ENCODE peak calls at places on chromosomes 4 and X, in four cellular contexts. E is testis, R is breast epithelium, Z is K562. K is an unnamed sample.
A peak's percentile ranks its signal among the peaks of the same experiment; 100 is the strongest.

GRCh38 chr4:72313121-72313520 is 255.9 kb downstream of the ADAMTS3 start:
- DNase-seq in E (no peak), R (peak; percentile 23), Z (no peak), K (no peak)

GRCh38 chr4:111406036-111406435 is 739.2 kb upstream of the FAM241A start:
- DNase-seq in E (no peak), R (no peak), Z (no peak), K (no peak)

GRCh38 chr4:172485007-172485406 is 671.8 kb downstream of the GALNTL6 start:
- DNase-seq in E (no peak), R (no peak), Z (no peak), K (no peak)

GRCh38 chr4:74428278-74428677 is 16.7 kb upstream of the AREG start:
- DNase-seq in E (no peak), R (no peak), Z (no peak), K (no peak)

GRCh38 chrX:22855693-22856092 is 144.1 kb upstream of the DDX53 start:
- DNase-seq in E (no peak), R (no peak), Z (no peak), K (no peak)

GRCh38 chr4:7539659-7540058 is 104.9 kb upstream of the PSAPL1 start:
- DNase-seq in E (peak; percentile 87), R (no peak), Z (peak; percentile 80), K (no peak)

GRCh38 chr4:115315182-115315581 is 201.8 kb upstream of the NDST4 start:
- DNase-seq in E (no peak), R (no peak), Z (no peak), K (no peak)

GRCh38 chr4:120209706-120210105 is 143.1 kb upstream of the MAD2L1 start:
- DNase-seq in E (no peak), R (no peak), Z (no peak), K (no peak)

GRCh38 chr4:86160423-86160822 is 199.4 kb downstream of the MAPK10 start:
- DNase-seq in E (no peak), R (no peak), Z (no peak), K (no peak)

GRCh38 chr4:142752331-142752830 is 93.7 kb downstream of the INPP4B start:
- DNase-seq in E (no peak), R (no peak), Z (no peak), K (no peak)

GRCh38 chr4:109560687-109561452 is 824 bp downstream of the MCUB start:
- DNase-seq in E (peak; percentile 34), R (peak; percentile 20), Z (peak; percentile 23), K (peak; percentile 89)

GRCh38 chr4:88179261-88179660 is 20.8 kb upstream of the ABCG2 start:
- DNase-seq in E (no peak), R (no peak), Z (no peak), K (no peak)

GRCh38 chr4:110055014-110055768 is 142.5 kb downstream of the EGF start:
- DNase-seq in E (no peak), R (no peak), Z (no peak), K (no peak)

GRCh38 chr4:56102581-56102980 is 153.8 kb downstream of the CEP135 start:
- DNase-seq in E (no peak), R (no peak), Z (no peak), K (no peak)

GRCh38 chr4:53914313-53915016 is 149.9 kb downstream of the CHIC2 start:
- DNase-seq in E (no peak), R (no peak), Z (no peak), K (no peak)

GRCh38 chrX:94901849-94902248 is 1227.8 kb downstream of the FAM133A start:
- DNase-seq in E (no peak), R (no peak), Z (no peak), K (no peak)

GRCh38 chr4:2811830-2812599 is 19.1 kb downstream of the SH3BP2 start:
- DNase-seq in E (peak; percentile 57), R (no peak), Z (no peak), K (peak; percentile 71)

GRCh38 chrX:148914783-148915182 is 414.4 kb downstream of the AFF2 start:
- DNase-seq in E (no peak), R (no peak), Z (no peak), K (no peak)

GRCh38 chr4:123198706-123199105 is 197.9 kb upstream of the SPRY1 start:
- DNase-seq in E (no peak), R (no peak), Z (no peak), K (no peak)

GRCh38 chr4:180706766-180707165 is 1536.4 kb upstream of the TENM3 start:
- DNase-seq in E (no peak), R (no peak), Z (no peak), K (no peak)

GRCh38 chr4:103091601-103092223 is 7.9 kb downstream of the BDH2 start:
- DNase-seq in E (peak; percentile 33), R (no peak), Z (peak; percentile 19), K (no peak)

GRCh38 chr4:53763813-53764597 is 172.7 kb upstream of the LNX1 start:
- DNase-seq in E (no peak), R (no peak), Z (no peak), K (no peak)

GRCh38 chr4:114598191-114599121 is at the start of gene UGT8:
- DNase-seq in E (peak; percentile 71), R (peak; percentile 30), Z (peak; percentile 49), K (no peak)

GRCh38 chr4:35525192-35525978 is 718.9 kb downstream of the ARAP2 start:
- DNase-seq in E (no peak), R (no peak), Z (no peak), K (no peak)

GRCh38 chrX:105460366-105460765 is 239.9 kb upstream of the TEX13A start:
- DNase-seq in E (no peak), R (no peak), Z (no peak), K (no peak)

GRCh38 chrX:101219116-101219839 is at the start of gene DRP2:
- DNase-seq in E (no peak), R (no peak), Z (no peak), K (no peak)

GRCh38 chrX:46686003-46686645 is 72.8 kb downstream of the SLC9A7 start:
- DNase-seq in E (peak; percentile 30), R (no peak), Z (peak; percentile 37), K (no peak)

GRCh38 chrX:69025802-69026301 is 139.4 kb downstream of the PJA1 start:
- DNase-seq in E (no peak), R (no peak), Z (no peak), K (no peak)

GRCh38 chr4:107213410-107213809 is 177.3 kb upstream of the DKK2 start:
- DNase-seq in E (no peak), R (no peak), Z (no peak), K (no peak)

GRCh38 chr4:83009529-83009928 is 1.1 kb downstream of the LIN54 start:
- DNase-seq in E (no peak), R (no peak), Z (no peak), K (no peak)

GRCh38 chr4:163063891-163064290 is 102.8 kb downstream of the NAF1 start:
- DNase-seq in E (no peak), R (no peak), Z (no peak), K (no peak)

GRCh38 chrX:119783026-119783425 is 8.4 kb downstream of the RPL39 start:
- DNase-seq in E (no peak), R (no peak), Z (no peak), K (no peak)

GRCh38 chr4:68451246-68452211 is 4.3 kb downstream of the TMPRSS11E start:
- DNase-seq in E (no peak), R (no peak), Z (no peak), K (no peak)

GRCh38 chr4:6109842-6110560 is 90.3 kb downstream of the JAKMIP1 start:
- DNase-seq in E (peak; percentile 6), R (no peak), Z (no peak), K (peak; percentile 49)

GRCh38 chr4:56976283-56976877 is 1.0 kb downstream of the NOA1 start:
- DNase-seq in E (peak; percentile 25), R (no peak), Z (peak; percentile 20), K (peak; percentile 90)

GRCh38 chr4:185119927-185120630 is 23.0 kb upstream of the SLC25A4 start:
- DNase-seq in E (no peak), R (no peak), Z (peak; percentile 30), K (no peak)

GRCh38 chrX:44873415-44874270 is 655 bp downstream of the KDM6A start:
- DNase-seq in E (peak; percentile 40), R (peak; percentile 36), Z (peak; percentile 29), K (peak; percentile 91)

GRCh38 chrX:44872817-44873414 is at the start of gene KDM6A:
- DNase-seq in E (peak; percentile 97), R (peak; percentile 99), Z (peak; percentile 95), K (peak; percentile 100)

GRCh38 chrX:44874481-44875184 is 1.6 kb downstream of the KDM6A start:
- DNase-seq in E (peak; percentile 33), R (no peak), Z (peak; percentile 46), K (no peak)

GRCh38 chrX:44871114-44871645 is 1.8 kb upstream of the KDM6A start:
- DNase-seq in E (peak; percentile 57), R (no peak), Z (no peak), K (no peak)

GRCh38 chrX:44872319-44872816 is 620 bp upstream of the KDM6A start:
- DNase-seq in E (peak; percentile 25), R (peak; percentile 30), Z (peak; percentile 49), K (peak; percentile 92)
- TF ChIP-seq POLR2A in E (no peak), R (no peak), Z (no peak), K (no peak)

DNA sequence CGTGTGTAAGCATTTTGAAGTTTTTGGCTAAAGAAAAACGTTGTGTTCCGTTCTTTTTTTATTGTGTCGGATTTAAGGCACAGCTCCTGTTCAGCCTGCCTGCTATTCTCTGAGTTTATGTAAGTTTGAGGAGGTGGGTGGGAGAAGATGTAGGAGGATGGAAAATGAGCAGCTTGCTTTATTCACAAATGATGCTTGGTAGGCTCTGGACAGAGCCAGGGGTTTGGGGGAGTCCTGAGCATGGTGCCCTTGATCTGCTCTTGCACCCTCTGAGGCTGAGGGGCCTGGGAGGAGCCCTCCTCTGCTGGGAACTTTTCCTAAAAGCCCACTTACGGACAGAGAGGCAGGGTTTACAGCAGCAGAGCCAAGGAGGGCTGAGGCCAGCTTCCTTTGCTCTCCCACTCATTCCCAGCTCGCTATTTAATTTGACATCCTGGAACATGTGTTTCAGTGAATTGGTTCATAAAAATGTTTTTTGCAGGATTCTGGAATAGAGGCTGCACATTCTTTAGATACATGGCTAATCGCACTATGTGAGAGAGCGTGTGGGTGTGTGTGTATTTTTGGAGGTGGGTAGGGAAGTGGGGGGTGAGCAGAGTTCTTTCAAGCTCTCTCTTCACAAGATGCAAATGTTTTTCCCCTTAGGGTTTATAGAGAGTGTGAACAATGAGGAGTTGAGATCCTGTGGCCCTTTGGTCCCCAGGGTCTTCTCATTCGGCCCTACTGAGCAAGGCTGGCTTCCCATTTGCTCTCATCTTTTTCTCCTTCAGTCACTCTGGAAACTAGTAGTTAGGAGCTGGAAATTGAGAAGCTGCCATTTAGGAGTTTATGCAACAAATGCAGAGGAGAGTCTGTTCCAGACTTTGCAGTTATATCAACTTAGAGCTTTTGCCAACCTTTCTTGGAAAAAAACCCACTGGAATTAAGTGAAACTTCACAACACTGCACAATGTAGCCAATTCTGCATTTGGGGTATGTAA is 32.1 kb downstream of the TMEM131L start:
- DNase-seq in E (no peak), R (no peak), Z (no peak), K (no peak)
- H3K4me3 ChIP-seq in E (no peak overlapping the region), R (no peak overlapping the region), Z (no peak overlapping the region), K (no peak overlapping the region)

GRCh38 chrX:48696301-48697181 is at the start of gene SUV39H1:
- DNase-seq in E (peak; percentile 89), R (peak; percentile 83), Z (peak; percentile 90), K (peak; percentile 96)
- TF ChIP-seq POLR2A in E (peak; percentile 55), R (peak; percentile 50), Z (peak; percentile 63), K (no peak)

GRCh38 chr4:8891646-8892555 is 20.3 kb upstream of the HMX1 start:
- DNase-seq in E (no peak), R (no peak), Z (no peak), K (no peak)
- H3K4me3 ChIP-seq in E (peak overlapping the region; percentile 48), R (peak overlapping the region; percentile 24), Z (no peak overlapping the region), K (no peak overlapping the region)